ENCODE peak calls at places on chromosome 17, in ten cellular contexts. K, D, X, V, W, Q, J, Z, S and R are unnamed samples.

GRCh38 chr17:39084558-39084957 is 66.9 kb downstream of the PLXDC1 start:
- DNase-seq in W (no peak), S (no peak), Q (no peak), J (no peak), V (no peak), X (no peak), K (no peak), D (no peak), Z (no peak), R (no peak)

GRCh38 chr17:34852614-34853013 is 108.6 kb downstream of the CCT6B start:
- DNase-seq in K (no peak), S (no peak), Z (no peak), D (no peak), Q (no peak), V (no peak), J (no peak), X (no peak), W (no peak), R (no peak)

GRCh38 chr17:81398170-81398854 is 3.1 kb downstream of the BAHCC1 start:
- DNase-seq in S (no peak), W (peak; percentile 55), J (no peak), D (peak; percentile 70), V (no peak), Q (no peak), Z (no peak), K (peak; percentile 52), X (peak; percentile 73), R (peak; percentile 65)

GRCh38 chr17:63066158-63066808 is 100.2 kb downstream of the TANC2 start:
- DNase-seq in D (no peak), S (no peak), Z (no peak), Q (no peak), V (no peak), K (no peak), W (no peak), J (no peak), X (no peak), R (no peak)

GRCh38 chr17:2237521-2237921 is 66.1 kb downstream of the SMG6 start:
- DNase-seq in D (peak; percentile 81), X (peak; percentile 77), V (no peak), J (no peak), K (no peak), Q (peak; percentile 65), W (no peak), Z (no peak), S (peak; percentile 83), R (peak; percentile 89)

GRCh38 chr17:28225271-28225670 is 93.7 kb upstream of the TMEM97 start:
- DNase-seq in Z (peak; percentile 58), J (no peak), V (no peak), X (no peak), D (no peak), W (no peak), Q (no peak), S (no peak), K (no peak), R (no peak)

GRCh38 chr17:1769826-1770477 is 8.1 kb downstream of the SERPINF1 start:
- DNase-seq in D (no peak), Q (no peak), Z (peak; percentile 82), V (no peak), W (no peak), J (no peak), K (peak; percentile 61), S (no peak), X (no peak), R (no peak)

GRCh38 chr17:62898239-62898864 is 67.7 kb upstream of the TANC2 start:
- DNase-seq in D (no peak), W (no peak), Z (no peak), K (no peak), X (peak; percentile 67), V (peak; percentile 19), Q (no peak), S (no peak), J (no peak), R (peak; percentile 15)

GRCh38 chr17:51325471-51325870 is 65.1 kb downstream of the UTP18 start:
- DNase-seq in W (no peak), Z (no peak), K (no peak), S (no peak), J (no peak), X (no peak), D (no peak), V (no peak), Q (no peak), R (no peak)

GRCh38 chr17:51319186-51319585 is 58.8 kb downstream of the UTP18 start:
- DNase-seq in D (no peak), K (no peak), Z (no peak), S (no peak), X (no peak), J (no peak), V (no peak), Q (no peak), W (no peak), R (no peak)

DNA sequence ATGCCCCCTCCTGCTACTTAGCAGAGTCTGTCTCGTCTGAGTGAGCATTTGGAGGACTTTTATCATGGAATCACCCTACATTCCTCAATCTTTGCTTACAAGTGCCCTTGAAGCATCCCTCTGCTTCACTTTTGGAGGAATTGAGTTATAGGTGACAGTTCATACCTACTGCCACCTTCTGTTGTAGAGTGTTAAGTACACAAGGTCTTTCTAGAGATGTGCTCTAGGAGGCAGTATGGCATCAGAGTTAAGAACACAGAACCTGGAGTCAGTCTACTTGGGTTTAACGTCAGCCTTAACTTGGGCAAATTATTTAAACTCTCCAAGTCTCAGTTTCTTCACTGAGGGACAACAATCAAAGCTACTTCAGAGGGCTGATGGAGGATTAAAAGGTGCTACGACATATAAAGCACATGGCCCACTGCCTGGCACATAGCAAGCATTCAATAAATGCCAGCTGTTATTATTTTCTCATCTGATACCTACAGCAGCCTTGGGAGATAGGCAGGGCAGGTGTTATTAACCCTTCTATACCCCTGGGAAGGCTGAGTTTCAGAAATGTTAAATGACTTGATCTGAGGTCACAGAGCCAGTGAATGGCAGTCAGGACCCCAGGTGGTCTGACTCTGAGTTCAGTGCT is 62.2 kb downstream of the UTP18 start:
- DNase-seq in V (no peak), Q (no peak), D (peak; percentile 10), W (no peak), J (no peak), S (no peak), K (peak; percentile 30), Z (no peak), X (peak; percentile 51), R (peak; percentile 22)
- TF ChIP-seq CTCF in V (peak; percentile 26), Q (no peak), D (peak; percentile 37), W (no peak), J (no peak), S (no peak), K (peak; percentile 63), Z (no peak), X (peak; percentile 47), R (peak; percentile 43)

GRCh38 chr17:19386974-19387920 is at the start of gene MFAP4:
- DNase-seq in Z (peak; percentile 93), W (peak; percentile 60), J (no peak), K (no peak), S (peak; percentile 58), Q (peak; percentile 79), D (peak; percentile 90), X (peak; percentile 96), V (peak; percentile 68), R (peak; percentile 86)

GRCh38 chr17:19386276-19386863 is 620 bp downstream of the MFAP4 start:
- DNase-seq in K (peak; percentile 79), V (peak; percentile 53), X (peak; percentile 85), S (peak; percentile 76), Z (peak; percentile 96), Q (peak; percentile 87), J (no peak), D (peak; percentile 82), W (peak; percentile 62), R (peak; percentile 96)

GRCh38 chr17:19383681-19384470 is 3.1 kb downstream of the MFAP4 start:
- DNase-seq in K (no peak), W (no peak), X (peak; percentile 44), V (no peak), D (no peak), Z (peak; percentile 92), S (peak; percentile 47), Q (peak; percentile 67), J (no peak), R (peak; percentile 49)

GRCh38 chr17:19382581-19383444 is 4.2 kb downstream of the MFAP4 start:
- DNase-seq in X (peak; percentile 25), Z (peak; percentile 82), K (no peak), Q (no peak), D (no peak), S (no peak), V (no peak), J (no peak), W (no peak), R (no peak)

DNA sequence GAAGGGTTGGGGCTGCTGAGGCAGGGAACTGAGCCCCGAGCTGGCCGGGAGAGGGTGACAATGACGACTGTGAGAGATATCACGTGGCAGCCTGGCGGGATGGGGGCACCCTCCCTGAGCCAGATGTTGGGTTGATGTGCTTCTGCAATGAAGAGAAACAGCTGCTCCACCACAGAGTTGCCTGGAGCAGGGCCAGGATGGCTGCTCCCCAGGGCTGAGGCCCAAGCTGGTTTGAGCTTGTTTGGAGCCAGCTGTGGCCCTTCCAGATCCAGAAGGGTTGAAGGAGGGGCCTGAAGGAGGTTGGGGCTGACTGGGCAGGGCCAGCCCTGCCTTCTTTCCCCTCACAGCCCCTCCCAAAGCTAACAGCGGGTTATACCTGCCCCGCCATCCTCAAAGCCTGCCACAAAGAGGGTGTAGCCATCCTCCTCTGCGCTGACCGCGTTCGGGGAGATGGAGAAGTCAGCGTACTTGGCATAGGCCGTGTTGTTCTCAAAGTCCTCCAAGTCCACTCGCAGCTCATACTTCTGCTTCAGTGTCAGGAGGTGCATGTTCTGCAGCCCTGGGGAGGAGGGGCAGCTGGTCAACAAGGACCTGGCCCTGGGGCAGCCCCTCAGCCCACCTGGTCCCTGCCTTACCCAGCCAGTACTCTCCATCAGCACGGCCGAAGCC is 2.1 kb downstream of the MFAP4 start:
- DNase-seq in X (peak; percentile 98), J (peak; percentile 59), K (no peak), S (peak; percentile 89), V (peak; percentile 64), D (peak; percentile 70), Q (peak; percentile 94), W (peak; percentile 84), Z (peak; percentile 98), R (peak; percentile 97)
- H3K4me3 ChIP-seq in X (no peak overlapping the region), J (no peak overlapping the region), K (no peak overlapping the region), S (no peak overlapping the region), V (no peak overlapping the region), D (peak overlapping the region; percentile 68), Q (peak overlapping the region; percentile 44), W (no peak overlapping the region), Z (no peak overlapping the region), R (no peak overlapping the region)

GRCh38 chr17:17738901-17739300 is 57.6 kb downstream of the RAI1 start:
- DNase-seq in D (peak; percentile 36), Z (no peak), X (no peak), Q (no peak), W (peak; percentile 27), V (no peak), J (no peak), K (no peak), S (peak; percentile 58), R (no peak)

GRCh38 chr17:17740627-17741237 is 59.5 kb downstream of the RAI1 start:
- DNase-seq in S (no peak), Z (no peak), V (no peak), W (no peak), J (no peak), K (no peak), X (no peak), D (peak; percentile 67), Q (no peak), R (no peak)

GRCh38 chr17:17741346-17742023 is 60.2 kb downstream of the RAI1 start:
- DNase-seq in J (no peak), Z (no peak), S (no peak), W (no peak), D (peak; percentile 56), X (no peak), V (no peak), K (no peak), Q (no peak), R (no peak)

GRCh38 chr17:17737938-17738894 is 57.0 kb downstream of the RAI1 start:
- DNase-seq in J (no peak), D (peak; percentile 60), S (no peak), X (peak; percentile 37), Z (no peak), Q (no peak), V (no peak), W (peak; percentile 74), K (no peak), R (no peak)

DNA sequence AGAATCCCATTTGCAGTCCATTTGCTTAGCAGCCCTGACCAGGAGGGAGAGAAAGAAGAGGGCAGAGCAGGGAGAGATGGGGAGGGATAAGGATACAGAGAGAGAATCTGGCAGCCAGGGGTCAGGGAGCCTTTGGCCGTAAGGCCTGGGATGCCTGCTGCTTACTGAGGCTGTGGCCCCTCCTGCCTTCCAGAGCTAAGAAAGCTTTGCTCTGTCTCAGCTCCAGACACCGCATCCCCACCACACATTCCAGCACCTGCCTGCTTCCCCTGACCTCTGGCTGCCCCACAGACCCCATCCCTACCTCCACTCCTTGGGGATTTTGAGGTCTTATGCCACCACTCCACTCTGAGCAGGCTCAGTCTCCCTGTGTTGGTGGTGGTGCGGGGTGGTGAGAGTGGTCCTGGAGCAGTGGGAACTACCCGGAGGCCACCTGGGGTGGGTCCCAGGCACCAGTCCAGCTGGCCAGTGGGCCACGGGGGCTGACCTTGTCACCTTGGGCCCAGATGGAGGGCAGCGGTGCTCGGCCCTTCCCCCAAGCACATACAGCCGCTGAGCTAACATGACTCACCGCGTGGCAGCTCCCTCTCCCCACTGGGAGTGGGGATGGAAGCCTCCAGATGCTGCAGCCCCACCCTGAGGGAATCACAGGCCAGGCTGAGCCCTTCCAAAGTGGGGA is 58.3 kb downstream of the RAI1 start:
- DNase-seq in V (no peak), Q (no peak), D (peak; percentile 71), J (no peak), X (peak; percentile 51), K (peak; percentile 88), S (no peak), W (peak; percentile 46), Z (no peak), R (peak; percentile 72)
- TF ChIP-seq CTCF in V (no peak), Q (no peak), D (no peak), J (no peak), X (no peak), K (no peak), S (no peak), W (no peak), Z (no peak), R (no peak)

DNA sequence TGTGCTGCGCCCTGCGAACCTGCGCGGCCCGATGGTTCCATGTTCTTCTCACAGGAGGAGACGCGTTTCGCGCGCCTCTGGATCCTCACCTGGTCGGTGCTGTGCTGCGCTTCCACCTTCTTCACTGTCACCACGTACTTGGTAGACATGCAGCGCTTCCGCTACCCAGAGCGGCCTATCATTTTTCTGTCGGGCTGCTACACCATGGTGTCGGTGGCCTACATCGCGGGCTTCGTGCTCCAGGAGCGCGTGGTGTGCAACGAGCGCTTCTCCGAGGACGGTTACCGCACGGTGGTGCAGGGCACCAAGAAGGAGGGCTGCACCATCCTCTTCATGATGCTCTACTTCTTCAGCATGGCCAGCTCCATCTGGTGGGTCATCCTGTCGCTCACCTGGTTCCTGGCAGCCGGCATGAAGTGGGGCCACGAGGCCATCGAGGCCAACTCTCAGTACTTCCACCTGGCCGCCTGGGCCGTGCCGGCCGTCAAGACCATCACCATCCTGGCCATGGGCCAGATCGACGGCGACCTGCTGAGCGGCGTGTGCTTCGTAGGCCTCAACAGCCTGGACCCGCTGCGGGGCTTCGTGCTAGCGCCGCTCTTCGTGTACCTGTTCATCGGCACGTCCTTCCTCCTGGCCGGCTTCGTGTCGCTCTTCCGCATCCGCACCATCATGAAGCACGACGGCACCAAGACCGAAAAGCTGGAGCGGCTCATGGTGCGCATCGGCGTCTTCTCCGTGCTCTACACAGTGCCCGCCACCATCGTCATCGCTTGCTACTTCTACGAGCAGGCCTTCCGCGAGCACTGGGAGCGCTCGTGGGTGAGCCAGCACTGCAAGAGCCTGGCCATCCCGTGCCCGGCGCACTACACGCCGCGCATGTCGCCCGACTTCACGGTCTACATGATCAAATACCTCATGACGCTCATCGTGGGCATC is 1.3 kb downstream of the FZD2 start:
- DNase-seq in V (no peak), X (no peak), W (no peak), Q (no peak), Z (no peak), J (no peak), S (no peak), K (no peak), D (peak; percentile 61), R (no peak)
- H3K4me3 ChIP-seq in V (peak overlapping the region; percentile 76), X (peak overlapping the region; percentile 49), W (peak overlapping the region; percentile 48), Q (peak overlapping the region; percentile 57), Z (no peak overlapping the region), J (peak overlapping the region; percentile 67), S (no peak overlapping the region), K (peak overlapping the region; percentile 56), D (peak overlapping the region; percentile 73), R (peak overlapping the region; percentile 4)